ENCODE peak calls at places on chromosome 10, in nine cellular contexts. M is colonic mucosa; K is HCT116; I is brain microvascular endothelial cell; B is lung; U is A549; W is naive thymus-derived CD4-positive, alpha-beta T cell; C is GM23338; Q is heart right ventricle. O is an unnamed sample.

GRCh38 chr10:8911032-8911431 is 856.5 kb downstream of the GATA3 start:
- DNase-seq in M (no peak), K (no peak), I (no peak), B (no peak), U (no peak), W (no peak), C (no peak), Q (no peak), O (no peak)

GRCh38 chr10:6270951-6271350 is 68.2 kb downstream of the PFKFB3 start:
- DNase-seq in M (no peak), K (no peak), I (no peak), B (no peak), U (no peak), W (no peak), C (no peak), Q (no peak), O (no peak)

GRCh38 chr10:2968401-2968800 is 98.9 kb upstream of the PFKP start:
- DNase-seq in M (no peak), K (no peak), I (peak; percentile 32), B (no peak), U (no peak), W (no peak), C (no peak), Q (no peak), O (no peak)

GRCh38 chr10:97015199-97015693 is 170.5 kb downstream of the SLIT1 start:
- DNase-seq in M (no peak), K (no peak), I (no peak), B (no peak), U (no peak), W (no peak), C (no peak), Q (no peak), O (no peak)

GRCh38 chr10:36173364-36173763 is 531.3 kb upstream of the FZD8 start:
- DNase-seq in M (no peak), K (no peak), I (peak; percentile 22), B (no peak), U (no peak), W (no peak), C (no peak), Q (peak; percentile 11), O (no peak)

GRCh38 chr10:55628260-55628701 is 732.8 kb downstream of the ZWINT start:
- DNase-seq in M (peak; percentile 16), K (no peak), I (no peak), B (no peak), U (no peak), W (no peak), C (peak; percentile 71), Q (no peak), O (no peak)

GRCh38 chr10:48464871-48465736 is 139.8 kb downstream of the ARHGAP22 start:
- DNase-seq in M (peak; percentile 16), K (no peak), I (no peak), B (no peak), U (no peak), W (peak; percentile 9), C (peak; percentile 23), Q (peak; percentile 66), O (no peak)

GRCh38 chr10:27485986-27486385 is 18.1 kb upstream of the RAB18 start:
- DNase-seq in M (no peak), K (no peak), I (no peak), B (no peak), U (no peak), W (no peak), C (no peak), Q (no peak), O (no peak)

GRCh38 chr10:3668276-3668960 is 116.6 kb downstream of the KLF6 start:
- DNase-seq in M (peak; percentile 40), K (no peak), I (peak; percentile 79), B (peak; percentile 58), U (no peak), W (peak; percentile 49), C (peak; percentile 82), Q (no peak), O (no peak)

GRCh38 chr10:6678211-6678803 is 98.2 kb upstream of the PRKCQ start:
- DNase-seq in M (peak; percentile 62), K (peak; percentile 47), I (peak; percentile 28), B (peak; percentile 51), U (peak; percentile 44), W (peak; percentile 53), C (peak; percentile 88), Q (peak; percentile 44), O (no peak)

GRCh38 chr10:16789765-16790164 is 27.5 kb downstream of the RSU1 start:
- DNase-seq in M (no peak), K (no peak), I (no peak), B (no peak), U (no peak), W (no peak), C (no peak), Q (no peak), O (no peak)

GRCh38 chr10:101217450-101218281 is 11.6 kb downstream of the LBX1 start:
- DNase-seq in M (no peak), K (no peak), I (no peak), B (no peak), U (peak; percentile 71), W (no peak), C (peak; percentile 95), Q (no peak), O (no peak)

GRCh38 chr10:33547976-33548375 is 213.5 kb upstream of the NRP1 start:
- DNase-seq in M (no peak), K (no peak), I (no peak), B (no peak), U (no peak), W (no peak), C (no peak), Q (no peak), O (no peak)

GRCh38 chr10:22133640-22134624 is 83.9 kb downstream of the EBLN1 start:
- DNase-seq in M (no peak), K (no peak), I (no peak), B (no peak), U (no peak), W (no peak), C (no peak), Q (peak; percentile 21), O (no peak)

GRCh38 chr10:78859266-78859665 is 209.5 kb upstream of the ZMIZ1 start:
- DNase-seq in M (peak; percentile 5), K (no peak), I (no peak), B (peak; percentile 24), U (no peak), W (no peak), C (no peak), Q (no peak), O (no peak)
- H3K4me3 ChIP-seq in M (no peak overlapping the region), K (no peak overlapping the region), I (no peak overlapping the region), B (no peak overlapping the region), U (no peak overlapping the region), W (no peak overlapping the region), C (no peak overlapping the region), Q (no peak overlapping the region), O (no peak overlapping the region)

DNA sequence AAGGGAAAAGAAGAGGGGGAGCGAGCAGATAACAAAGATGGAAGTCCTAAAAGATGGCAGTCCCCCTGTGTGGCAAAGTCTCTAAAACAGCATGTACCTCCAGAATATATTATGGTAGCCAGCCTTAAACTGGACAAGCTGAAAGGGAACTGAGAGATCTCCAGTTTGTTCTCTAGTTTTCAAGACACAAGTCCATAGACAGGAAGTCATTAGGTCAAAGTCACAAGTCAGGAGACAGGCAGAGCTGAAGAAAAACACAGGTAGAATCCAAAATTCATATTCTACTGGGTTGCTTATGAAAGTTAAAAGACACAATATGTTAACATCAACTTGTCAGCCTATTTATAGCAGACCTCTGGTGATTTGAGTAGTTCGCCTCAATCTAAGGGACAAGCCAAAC is 38.7 kb downstream of the FAM107B start:
- DNase-seq in M (no peak), K (no peak), I (no peak), B (no peak), U (no peak), W (no peak), C (no peak), Q (no peak), O (no peak)
- H3K27ac ChIP-seq in M (no peak overlapping the region), K (no peak overlapping the region), I (no peak overlapping the region), B (no peak overlapping the region), U (peak overlapping the region; percentile 45), W (no peak overlapping the region), C (no peak overlapping the region), Q (no peak overlapping the region), O (no peak overlapping the region)

GRCh38 chr10:78435484-78436222 is 402.0 kb downstream of the RPS24 start:
- DNase-seq in M (no peak), K (no peak), I (no peak), B (no peak), U (no peak), W (no peak), C (no peak), Q (no peak), O (no peak)

GRCh38 chr10:78436223-78436575 is 402.5 kb downstream of the RPS24 start:
- DNase-seq in M (no peak), K (no peak), I (no peak), B (no peak), U (no peak), W (no peak), C (no peak), Q (no peak), O (no peak)

GRCh38 chr10:78433722-78434535 is 400.3 kb downstream of the RPS24 start:
- DNase-seq in M (no peak), K (no peak), I (no peak), B (no peak), U (no peak), W (no peak), C (no peak), Q (no peak), O (peak; percentile 29)

GRCh38 chr10:78433063-78433717 is 399.5 kb downstream of the RPS24 start:
- DNase-seq in M (no peak), K (no peak), I (no peak), B (no peak), U (no peak), W (no peak), C (no peak), Q (no peak), O (no peak)

GRCh38 chr10:78434886-78435285 is 401.2 kb downstream of the RPS24 start:
- DNase-seq in M (no peak), K (no peak), I (no peak), B (no peak), U (no peak), W (no peak), C (no peak), Q (no peak), O (no peak)
- H3K4me3 ChIP-seq in M (no peak overlapping the region), K (no peak overlapping the region), I (no peak overlapping the region), B (no peak overlapping the region), U (no peak overlapping the region), W (no peak overlapping the region), C (no peak overlapping the region), Q (no peak overlapping the region), O (no peak overlapping the region)

DNA sequence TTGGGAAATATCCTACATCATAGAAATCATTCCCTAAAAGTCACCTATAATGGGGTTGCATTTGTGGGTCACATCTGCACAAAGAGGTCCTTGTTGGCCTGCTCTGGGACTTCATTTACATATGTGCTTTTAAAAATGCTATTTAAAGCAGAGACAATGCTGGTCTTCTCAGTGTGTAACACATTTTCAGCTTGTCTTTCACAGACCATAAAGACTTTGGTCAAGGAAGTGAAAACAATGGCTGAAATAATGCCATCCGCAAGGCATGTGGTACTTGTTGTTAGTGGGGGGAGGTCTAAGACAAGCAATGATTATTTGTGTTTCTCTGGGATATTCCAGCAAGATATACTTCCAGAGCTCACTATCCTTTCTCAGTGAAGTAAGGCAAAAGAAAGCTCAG is 84.6 kb upstream of the PDLIM1 start:
- DNase-seq in M (no peak), K (no peak), I (no peak), B (no peak), U (no peak), W (no peak), C (no peak), Q (no peak), O (no peak)
- H3K27ac ChIP-seq in M (no peak overlapping the region), K (no peak overlapping the region), I (no peak overlapping the region), B (no peak overlapping the region), U (no peak overlapping the region), W (no peak overlapping the region), C (no peak overlapping the region), Q (no peak overlapping the region), O (peak overlapping the region; percentile 69)